ENCODE peak calls at places on chromosomes 16 and 17, in six cellular contexts. J, S, W, V, M and A are unnamed samples.

GRCh38 chr17:6539871-6540270 is 16.5 kb downstream of the PITPNM3 start:
- DNase-seq in J (no peak), S (no peak), W (no peak), V (no peak), M (no peak), A (no peak)

GRCh38 chr16:57611184-57611583 is 17.2 kb upstream of the ADGRG1 start:
- DNase-seq in J (no peak), S (no peak), W (peak; percentile 29), V (no peak), M (peak; percentile 70), A (peak; percentile 55)

GRCh38 chr17:2876467-2876866 is 80.2 kb downstream of the RAP1GAP2 start:
- DNase-seq in J (no peak), S (no peak), W (no peak), V (no peak), M (no peak), A (no peak)

GRCh38 chr17:81967533-81968395 is 6.8 kb upstream of the NOTUM start:
- DNase-seq in J (peak; percentile 93), S (peak; percentile 64), W (no peak), V (peak; percentile 95), M (peak; percentile 65), A (peak; percentile 72)

GRCh38 chr16:74297296-74297665 is 667 bp downstream of the PSMD7 start:
- DNase-seq in J (peak; percentile 51), S (peak; percentile 46), W (peak; percentile 39), V (peak; percentile 11), M (peak; percentile 37), A (peak; percentile 28)

GRCh38 chr17:81547614-81547982 is 4.6 kb downstream of the FAAP100 start:
- DNase-seq in J (no peak), S (no peak), W (no peak), V (no peak), M (no peak), A (no peak)

GRCh38 chr16:10390867-10391266 is 5.0 kb downstream of the ATF7IP2 start:
- DNase-seq in J (no peak), S (no peak), W (no peak), V (no peak), M (no peak), A (no peak)

GRCh38 chr16:85240982-85241924 is 129.0 kb upstream of the CIBAR2 start:
- DNase-seq in J (no peak), S (no peak), W (no peak), V (no peak), M (no peak), A (no peak)

GRCh38 chr17:53627511-53627910 is 195.2 kb upstream of the KIF2B start:
- DNase-seq in J (no peak), S (peak; percentile 7), W (no peak), V (no peak), M (peak; percentile 73), A (peak; percentile 59)

GRCh38 chr17:46866747-46867146 is 15.4 kb downstream of the WNT9B start:
- DNase-seq in J (no peak), S (no peak), W (no peak), V (no peak), M (no peak), A (no peak)

GRCh38 chr17:17120716-17121115 is 78.5 kb downstream of the MPRIP start:
- DNase-seq in J (no peak), S (peak; percentile 53), W (no peak), V (no peak), M (no peak), A (peak; percentile 43)

GRCh38 chr17:82391496-82392066 is 20.0 kb downstream of the UTS2R start:
- DNase-seq in J (no peak), S (no peak), W (no peak), V (no peak), M (no peak), A (no peak)

GRCh38 chr16:81995651-81996050 is 15.6 kb downstream of the SDR42E1 start:
- DNase-seq in J (no peak), S (no peak), W (no peak), V (no peak), M (peak; percentile 62), A (no peak)

GRCh38 chr16:46745594-46745993 is 2.5 kb downstream of the MYLK3 start:
- DNase-seq in J (peak; percentile 10), S (no peak), W (no peak), V (no peak), M (no peak), A (no peak)

GRCh38 chr16:46747777-46748651 is at the start of gene MYLK3:
- DNase-seq in J (peak; percentile 78), S (peak; percentile 65), W (no peak), V (peak; percentile 95), M (no peak), A (no peak)

GRCh38 chr16:46739934-46740333 is 8.2 kb downstream of the MYLK3 start:
- DNase-seq in J (no peak), S (no peak), W (no peak), V (no peak), M (no peak), A (no peak)

GRCh38 chr16:46746821-46747776 is 1.0 kb downstream of the MYLK3 start:
- DNase-seq in J (peak; percentile 16), S (no peak), W (no peak), V (peak; percentile 92), M (no peak), A (no peak)

DNA sequence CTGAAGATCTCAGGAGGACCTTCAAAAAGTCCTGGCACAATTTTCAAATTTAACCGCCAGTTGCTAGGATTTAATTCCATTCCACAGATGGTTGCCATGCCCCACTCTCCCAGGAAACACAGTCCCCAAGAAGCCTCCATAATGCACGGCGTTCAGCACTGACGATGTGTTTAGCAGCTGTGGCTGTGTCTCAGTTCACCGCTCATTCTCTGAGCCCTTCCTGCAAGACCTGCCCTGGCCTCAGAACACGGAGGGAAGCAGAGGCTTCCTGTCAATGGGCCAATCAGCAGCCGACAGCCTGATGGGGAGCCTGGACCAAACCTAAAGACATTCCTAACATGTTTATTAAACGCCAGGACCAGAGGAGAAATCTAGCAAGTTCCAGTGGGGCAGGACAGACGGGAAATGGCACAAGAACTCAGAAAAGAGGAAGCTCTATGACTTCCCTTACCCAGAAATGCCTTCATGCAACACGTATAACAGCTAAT is 4.9 kb downstream of the MYLK3 start:
- DNase-seq in J (peak; percentile 58), S (peak; percentile 76), W (peak; percentile 11), V (peak; percentile 33), M (peak; percentile 63), A (peak; percentile 29)
- H3K4me3 ChIP-seq in J (no peak overlapping the region), S (no peak overlapping the region), W (no peak overlapping the region), V (no peak overlapping the region), M (no peak overlapping the region), A (no peak overlapping the region)

DNA sequence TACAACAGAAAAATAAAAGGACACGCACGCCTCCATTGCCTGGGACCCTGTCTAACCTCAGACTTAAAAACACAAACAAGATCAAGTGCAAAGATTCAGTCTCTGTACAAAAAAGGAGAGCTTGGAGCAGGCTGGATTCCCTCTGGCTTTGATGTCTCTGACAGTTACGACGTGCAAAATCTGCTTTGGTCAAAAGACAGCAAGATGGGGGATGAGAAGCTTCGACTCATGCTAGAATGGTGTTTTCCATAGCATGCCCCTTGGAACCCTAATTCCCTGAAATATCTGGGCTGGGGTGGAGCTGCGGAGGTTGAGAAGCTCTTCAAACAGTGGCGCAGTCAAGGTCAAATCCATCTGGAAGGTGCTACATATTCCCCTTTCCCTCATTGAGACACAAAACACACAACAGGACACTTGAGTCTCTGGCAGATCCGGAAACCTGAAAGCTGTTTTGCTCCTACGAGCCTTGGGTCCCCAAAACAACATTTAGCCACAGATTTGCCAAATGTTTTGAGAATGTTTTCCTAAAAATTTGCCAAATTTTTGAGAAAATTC is 9.1 kb downstream of the MYH11 start:
- DNase-seq in J (no peak), S (no peak), W (no peak), V (no peak), M (no peak), A (no peak)
- H3K4me3 ChIP-seq in J (no peak overlapping the region), S (no peak overlapping the region), W (no peak overlapping the region), V (no peak overlapping the region), M (no peak overlapping the region), A (no peak overlapping the region)

GRCh38 chr16:31216116-31216469 is 842 bp downstream of the PYDC1 start:
- DNase-seq in J (no peak), S (no peak), W (no peak), V (no peak), M (no peak), A (no peak)
- H3K4me3 ChIP-seq in J (peak overlapping the region; percentile 77), S (no peak overlapping the region), W (no peak overlapping the region), V (peak overlapping the region; percentile 40), M (no peak overlapping the region), A (no peak overlapping the region)

GRCh38 chr17:8924595-8924994 is 40.9 kb downstream of the PIK3R5 start:
- DNase-seq in J (no peak), S (no peak), W (no peak), V (no peak), M (no peak), A (no peak)

GRCh38 chr17:8925141-8925540 is 40.4 kb downstream of the PIK3R5 start:
- DNase-seq in J (no peak), S (no peak), W (no peak), V (no peak), M (no peak), A (no peak)

GRCh38 chr17:8923762-8924161 is 41.7 kb downstream of the PIK3R5 start:
- DNase-seq in J (no peak), S (no peak), W (no peak), V (no peak), M (no peak), A (no peak)

GRCh38 chr17:8927395-8927794 is 38.1 kb downstream of the PIK3R5 start:
- DNase-seq in J (no peak), S (no peak), W (no peak), V (no peak), M (no peak), A (no peak)

DNA sequence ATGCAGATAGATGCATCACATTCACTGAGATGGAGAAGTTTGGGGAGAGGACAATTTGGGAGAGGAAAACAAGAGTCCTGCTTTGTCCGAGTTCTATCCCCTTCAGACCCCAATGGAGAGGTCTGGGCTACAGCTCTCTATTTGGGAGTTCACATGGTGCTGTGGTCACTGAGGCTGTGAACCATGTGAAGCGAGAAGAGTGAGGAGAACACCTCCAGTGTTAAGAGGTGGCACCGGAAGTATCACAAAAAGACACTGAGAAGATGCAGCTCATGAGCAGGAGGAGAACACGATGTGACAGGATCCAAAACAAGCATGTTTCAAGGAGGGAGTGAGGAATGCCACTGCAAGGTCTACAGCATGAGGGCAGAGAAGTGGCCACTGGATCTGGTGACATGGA is 39.7 kb downstream of the PIK3R5 start:
- DNase-seq in J (no peak), S (no peak), W (no peak), V (no peak), M (no peak), A (no peak)
- H3K4me3 ChIP-seq in J (no peak overlapping the region), S (no peak overlapping the region), W (no peak overlapping the region), V (no peak overlapping the region), M (no peak overlapping the region), A (no peak overlapping the region)

GRCh38 chr16:46826618-46827017 is 4.4 kb downstream of the C16orf87 start:
- DNase-seq in J (no peak), S (peak; percentile 34), W (no peak), V (no peak), M (peak; percentile 17), A (no peak)
- H3K4me3 ChIP-seq in J (peak overlapping the region; percentile 12), S (no peak overlapping the region), W (no peak overlapping the region), V (no peak overlapping the region), M (no peak overlapping the region), A (no peak overlapping the region)